ENCODE peak calls at places on chromosomes 16 and 17, in eight cellular contexts. X is psoas muscle, E is epithelial cell of esophagus, D is GM12864, F is testis, I is OCI-LY7, L is ovary, M is BJ. G is an unnamed sample.

GRCh38 chr17:76700627-76701470 is 9.9 kb downstream of the MXRA7 start:
- DNase-seq in I (no peak), E (peak), M (peak), F (peak), L (peak), D (no peak), X (peak), G (peak)

GRCh38 chr16:81446318-81447275 is 2.0 kb downstream of the CMIP start:
- DNase-seq in M (no peak), E (peak), L (no peak), X (no peak), D (no peak), F (no peak), I (peak), G (no peak)

GRCh38 chr16:89120281-89120680 is 26.6 kb downstream of the ACSF3 start:
- DNase-seq in L (no peak), D (no peak), I (no peak), F (no peak), E (no peak), X (peak), M (no peak), G (no peak)

GRCh38 chr16:49283376-49284049 is 1.9 kb upstream of the CBLN1 start:
- DNase-seq in F (no peak), E (no peak), D (no peak), L (no peak), M (no peak), X (no peak), I (no peak), G (no peak)

GRCh38 chr16:678858-679807 is 1.1 kb upstream of the STUB1 start:
- DNase-seq in I (peak), E (peak), F (peak), D (no peak), M (no peak), X (peak), L (peak), G (peak)

GRCh38 chr16:79632289-79632688 is 31.8 kb upstream of the MAF start:
- DNase-seq in F (no peak), L (no peak), D (no peak), M (no peak), X (no peak), E (peak), I (no peak), G (no peak)

GRCh38 chr16:50547340-50547865 is 793 bp upstream of the NKD1 start:
- DNase-seq in D (peak), M (no peak), I (peak), F (peak), X (peak), E (peak), L (peak), G (no peak)

GRCh38 chr16:51113254-51114125 is 37.6 kb downstream of the SALL1 start:
- DNase-seq in F (no peak), X (no peak), L (no peak), D (no peak), E (no peak), M (no peak), I (no peak), G (no peak)

GRCh38 chr16:57539072-57539796 is 2.9 kb upstream of the CCDC102A start:
- DNase-seq in E (peak), L (no peak), X (no peak), M (no peak), F (no peak), D (peak), I (peak), G (no peak)

GRCh38 chr17:77396610-77397009 is 255.8 kb downstream of the SEC14L1 start:
- DNase-seq in F (no peak), X (no peak), D (no peak), I (no peak), M (no peak), E (no peak), L (no peak), G (no peak)

GRCh38 chr17:2883544-2884203 is 87.4 kb downstream of the RAP1GAP2 start:
- DNase-seq in I (no peak), M (no peak), X (no peak), L (no peak), E (peak), F (no peak), D (no peak), G (peak)

GRCh38 chr16:5490499-5490898 is 392.9 kb upstream of the EEF2KMT start:
- DNase-seq in M (no peak), L (no peak), I (peak), X (no peak), D (no peak), E (no peak), F (peak), G (no peak)

GRCh38 chr16:3822366-3823045 is 58.0 kb downstream of the CREBBP start:
- DNase-seq in X (no peak), M (no peak), L (no peak), F (no peak), I (no peak), D (no peak), E (peak), G (peak)

GRCh38 chr17:69084911-69085310 is 24.2 kb upstream of the ABCA9 start:
- DNase-seq in X (no peak), D (no peak), F (no peak), L (no peak), E (peak), M (no peak), I (peak), G (no peak)

GRCh38 chr16:14501331-14502255 is 128.5 kb downstream of the PARN start:
- DNase-seq in M (peak), L (peak), E (peak), D (no peak), F (peak), I (no peak), X (peak), G (peak)

GRCh38 chr17:78779848-78780247 is 2.2 kb downstream of the CYTH1 start:
- DNase-seq in D (peak), I (peak), E (peak), X (no peak), L (peak), M (no peak), F (no peak), G (no peak)

GRCh38 chr17:8946476-8946875 is 19.0 kb downstream of the PIK3R5 start:
- DNase-seq in E (no peak), I (no peak), M (no peak), D (no peak), X (no peak), L (no peak), F (no peak), G (no peak)

GRCh38 chr17:18141210-18141803 is 32.8 kb downstream of the MYO15A start:
- DNase-seq in M (no peak), X (no peak), D (no peak), L (no peak), I (peak), F (peak), E (peak), G (peak)

GRCh38 chr17:41133880-41134735 is 6.2 kb downstream of the KRTAP4-6 start:
- DNase-seq in L (no peak), D (no peak), I (no peak), X (no peak), M (no peak), F (no peak), E (peak), G (no peak)

GRCh38 chr16:68548947-68549346 is 9.9 kb downstream of the ZFP90 start:
- DNase-seq in M (no peak), F (no peak), I (no peak), E (no peak), X (no peak), D (no peak), L (no peak), G (no peak)

GRCh38 chr17:58120195-58120822 is 27.9 kb upstream of the OR4D1 start:
- DNase-seq in I (peak), F (peak), E (peak), M (no peak), L (peak), X (no peak), D (peak), G (peak)

GRCh38 chr16:78584213-78584860 is 484.9 kb downstream of the WWOX start:
- DNase-seq in D (no peak), L (no peak), E (no peak), X (no peak), I (no peak), F (no peak), M (no peak), G (no peak)

GRCh38 chr17:6551909-6552768 is 4.2 kb downstream of the PITPNM3 start:
- DNase-seq in E (peak), L (peak), M (no peak), D (no peak), F (no peak), X (no peak), I (no peak), G (no peak)

GRCh38 chr16:9099131-9099625 is 7.7 kb downstream of the HAPSTR1 start:
- DNase-seq in D (no peak), L (no peak), X (no peak), F (no peak), I (no peak), M (no peak), E (peak), G (no peak)

GRCh38 chr16:10519929-10520868 is 60.2 kb downstream of the EMP2 start:
- DNase-seq in M (no peak), X (no peak), D (no peak), I (no peak), E (peak), L (no peak), F (no peak), G (no peak)

GRCh38 chr16:2782583-2783351 is 4.6 kb downstream of the PRSS33 start:
- DNase-seq in X (no peak), L (no peak), E (no peak), F (no peak), I (no peak), D (no peak), M (no peak), G (no peak)

GRCh38 chr16:83996481-83997252 is 28.6 kb downstream of the NECAB2 start:
- DNase-seq in X (no peak), E (no peak), M (no peak), L (no peak), I (no peak), D (no peak), F (no peak), G (no peak)

GRCh38 chr17:13957636-13958035 is 111.7 kb upstream of the COX10 start:
- DNase-seq in D (no peak), F (no peak), L (no peak), X (no peak), I (no peak), E (no peak), M (peak), G (peak)

GRCh38 chr16:86137359-86137758 is 238.4 kb downstream of the IRF8 start:
- DNase-seq in M (no peak), X (no peak), E (no peak), L (no peak), I (no peak), D (no peak), F (no peak), G (no peak)

GRCh38 chr16:22370038-22370541 is 4.3 kb downstream of the CDR2 start:
- DNase-seq in L (no peak), E (no peak), M (peak), I (no peak), D (no peak), F (no peak), X (no peak), G (peak)

GRCh38 chr17:82440377-82440981 is 10.1 kb downstream of the CYBC1 start:
- DNase-seq in E (no peak), X (no peak), M (no peak), L (no peak), D (no peak), F (no peak), I (peak), G (no peak)

GRCh38 chr16:89041571-89042481 is 51.8 kb upstream of the ACSF3 start:
- DNase-seq in X (peak), E (no peak), D (no peak), I (no peak), M (no peak), F (no peak), L (no peak), G (no peak)

GRCh38 chr16:52416888-52417287 is 130.1 kb downstream of the TOX3 start:
- DNase-seq in E (no peak), M (no peak), F (no peak), X (no peak), D (no peak), L (no peak), I (no peak), G (no peak)

GRCh38 chr17:32536736-32537646 is 50.2 kb downstream of the CDK5R1 start:
- DNase-seq in L (no peak), I (no peak), E (no peak), D (no peak), M (no peak), F (no peak), X (no peak), G (peak)

GRCh38 chr16:19559242-19559910 is 3.9 kb downstream of the VPS35L start:
- DNase-seq in F (no peak), M (no peak), L (no peak), I (peak), D (no peak), E (peak), X (no peak), G (peak)

GRCh38 chr17:51322390-51323029 is 62.2 kb downstream of the UTP18 start:
- DNase-seq in X (no peak), I (peak), E (peak), F (no peak), L (no peak), D (no peak), M (no peak), G (peak)

GRCh38 chr17:45852535-45853297 is 8.0 kb downstream of the SPPL2C start:
- DNase-seq in F (peak), X (no peak), I (peak), M (no peak), L (peak), E (peak), D (peak), G (peak)

GRCh38 chr16:85707528-85708095 is 18.9 kb upstream of the GINS2 start:
- DNase-seq in X (no peak), I (no peak), F (no peak), L (no peak), D (no peak), E (no peak), M (no peak), G (no peak)

DNA sequence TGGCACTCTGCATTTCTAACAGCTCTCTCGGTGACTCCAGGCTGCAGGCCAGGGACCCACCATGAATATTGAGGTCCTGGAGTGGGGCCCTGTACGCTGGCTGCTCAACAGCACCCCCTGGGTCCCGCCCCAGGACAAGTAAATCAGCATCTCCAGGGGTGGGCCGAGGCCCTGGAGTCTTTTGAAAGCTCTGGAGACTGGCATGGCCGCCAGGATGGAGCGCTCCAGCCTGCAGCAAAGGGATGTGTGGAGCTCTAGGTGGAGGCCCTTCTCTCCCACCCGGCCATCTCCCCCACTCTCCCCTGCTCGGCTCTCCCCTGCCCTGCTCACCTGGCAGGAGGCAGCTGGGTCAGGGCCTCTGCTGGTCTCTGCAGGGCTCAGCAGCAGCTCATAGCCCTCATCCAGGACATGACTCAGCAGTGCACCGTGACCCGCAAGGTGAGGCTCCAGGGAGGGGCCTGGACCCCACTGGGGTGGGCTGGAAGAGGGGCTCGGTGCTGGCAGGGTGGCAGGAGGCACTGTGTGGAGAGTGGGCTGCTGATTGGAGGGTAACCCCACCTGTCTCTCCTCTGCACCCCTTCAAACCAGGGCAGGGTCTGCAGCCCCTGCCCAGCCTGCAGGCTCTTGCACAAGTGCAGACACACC is 16.6 kb downstream of the SGSH start:
- DNase-seq in E (no peak), M (no peak), L (no peak), F (no peak), D (no peak), I (peak), X (no peak), G (no peak)
- TF ChIP-seq CTCF in E (no peak), M (no peak), L (no peak), F (no peak), D (peak), I (peak), X (no peak), G (no peak)

DNA sequence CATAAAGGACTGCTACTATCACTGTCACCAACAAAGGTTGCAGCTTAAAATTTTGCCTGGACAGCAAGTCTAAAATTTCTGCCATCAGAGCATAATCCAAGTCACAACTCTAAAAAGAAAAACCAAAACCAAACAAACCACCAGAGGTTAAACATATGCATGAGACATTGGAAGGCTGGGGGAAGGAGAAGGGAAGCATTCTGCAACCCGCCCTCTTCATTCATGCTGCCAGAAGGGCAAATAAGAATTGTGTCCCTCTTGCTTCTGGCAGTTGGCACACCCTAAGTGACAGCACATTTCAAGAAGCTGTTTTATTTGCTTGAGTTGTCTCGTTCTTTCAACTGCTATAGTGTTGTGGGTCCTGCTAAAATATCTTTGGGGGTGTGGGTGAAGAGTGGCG is 99.6 kb downstream of the SKAP1 start:
- DNase-seq in M (no peak), E (no peak), I (no peak), X (no peak), D (no peak), F (no peak), L (no peak), G (no peak)
- H3K4me3 ChIP-seq in M (no peak), E (no peak), I (no peak), X (no peak), D (no peak), F (no peak), L (no peak), G (no peak)

GRCh38 chr17:4008496-4009163 is 44.4 kb upstream of the ATP2A3 start:
- DNase-seq in I (no peak), L (no peak), M (no peak), E (no peak), X (no peak), F (no peak), D (no peak), G (no peak)

GRCh38 chr17:4009164-4009785 is 45.0 kb upstream of the ATP2A3 start:
- DNase-seq in F (no peak), M (no peak), E (no peak), D (no peak), X (no peak), I (no peak), L (no peak), G (no peak)

GRCh38 chr17:4007346-4008081 is 43.3 kb upstream of the ATP2A3 start:
- DNase-seq in I (no peak), L (no peak), X (no peak), D (no peak), F (no peak), M (no peak), E (no peak), G (no peak)

GRCh38 chr17:4006745-4007211 is 42.5 kb upstream of the ATP2A3 start:
- DNase-seq in L (no peak), M (no peak), D (no peak), X (no peak), E (no peak), F (no peak), I (no peak), G (no peak)

GRCh38 chr17:4008082-4008435 is 43.8 kb upstream of the ATP2A3 start:
- DNase-seq in X (no peak), E (no peak), I (no peak), F (no peak), M (no peak), L (no peak), D (no peak), G (peak)
- TF ChIP-seq CTCF in X (no peak), E (no peak), I (peak), F (no peak), M (no peak), L (no peak), D (peak), G (peak)

GRCh38 chr17:39196191-39196819 is 1.2 kb downstream of the CACNB1 start:
- DNase-seq in I (no peak), X (peak), M (no peak), L (no peak), D (no peak), F (no peak), E (no peak), G (no peak)

GRCh38 chr17:39197380-39198185 is at the start of gene CACNB1:
- DNase-seq in M (no peak), D (no peak), F (peak), I (peak), L (peak), E (peak), X (peak), G (peak)

GRCh38 chr17:39196820-39197331 is 593 bp downstream of the CACNB1 start:
- DNase-seq in L (peak), F (peak), X (peak), I (peak), D (no peak), M (no peak), E (no peak), G (no peak)

GRCh38 chr17:39199673-39199985 is 454 bp upstream of the RPL19 start:
- DNase-seq in D (no peak), E (peak), M (no peak), X (no peak), I (no peak), L (no peak), F (no peak), G (no peak)

DNA sequence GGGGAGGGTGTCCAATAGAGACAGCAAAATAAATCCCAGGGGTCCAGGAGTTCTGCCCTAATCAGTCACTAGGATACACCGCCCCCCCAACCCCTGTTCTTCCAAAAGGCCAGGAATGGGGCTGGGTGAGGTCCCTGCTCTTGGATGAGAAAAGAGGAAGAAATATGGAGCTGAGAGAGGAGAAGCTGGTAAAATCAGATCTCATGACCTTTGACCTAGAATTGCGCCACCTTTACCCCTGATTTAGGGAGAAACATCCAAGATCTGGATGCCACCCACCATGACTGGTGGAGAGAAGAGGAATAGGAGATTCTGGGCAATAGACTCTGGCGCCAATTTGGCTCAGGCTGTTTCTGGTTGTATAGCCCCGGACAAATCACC is 707 bp upstream of the CACNB1 start:
- DNase-seq in M (no peak), D (no peak), I (no peak), E (no peak), L (no peak), X (no peak), F (no peak), G (no peak)
- H3K4me3 ChIP-seq in M (no peak), D (no peak), I (peak), E (no peak), L (peak), X (peak), F (peak), G (no peak)

GRCh38 chr16:64308721-64309120 is 813.1 kb downstream of the CDH11 start:
- DNase-seq in L (no peak), I (no peak), D (no peak), F (no peak), X (no peak), M (no peak), E (no peak), G (no peak)
- TF ChIP-seq CTCF in L (no peak), I (no peak), D (no peak), F (no peak), X (no peak), M (no peak), E (no peak), G (no peak)

DNA sequence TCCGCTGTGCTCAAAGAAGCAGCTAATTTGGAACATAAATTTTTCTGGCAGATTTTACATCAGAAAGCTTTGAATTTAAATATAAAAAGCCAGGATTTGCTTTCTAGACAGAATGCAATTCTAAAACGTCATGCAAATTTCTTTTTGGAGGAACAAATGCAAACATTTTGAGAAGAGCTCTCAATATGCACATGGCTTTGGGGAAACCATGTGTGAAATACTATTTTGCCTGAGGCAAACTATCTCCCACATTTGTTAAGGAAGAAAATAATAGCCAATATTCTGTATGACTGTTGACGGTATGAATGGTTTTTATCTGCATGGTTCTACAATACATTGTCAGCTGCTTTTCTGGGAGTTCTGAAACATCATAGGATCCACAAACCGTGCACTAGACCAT is 320.0 kb upstream of the PSMD7 start:
- DNase-seq in E (no peak), D (no peak), X (no peak), M (no peak), F (no peak), I (no peak), L (no peak), G (no peak)
- H3K4me3 ChIP-seq in E (no peak), D (no peak), X (no peak), M (no peak), F (no peak), I (no peak), L (no peak), G (no peak)